ENCODE peak calls at places on chromosomes 12 and 14, in nine cellular contexts. One of them, this sample, is unnamed.

GRCh38 chr14:89507521-89507920 is 90.5 kb upstream of the FOXN3 start:
- DNase-seq in hepatocyte: no peak
- DNase-seq in A673: no peak
- DNase-seq in heart left ventricle: no peak
- DNase-seq in IMR-90: peak; percentile 91
- DNase-seq in esophagus muscularis mucosa: no peak
- DNase-seq in A549: no peak
- DNase-seq in sigmoid colon: no peak
- DNase-seq in suprapubic skin: no peak
- DNase-seq in this sample: peak; percentile 83

GRCh38 chr14:39416072-39416471 is 16.2 kb downstream of the FBXO33 start:
- DNase-seq in hepatocyte: no peak
- DNase-seq in A673: no peak
- DNase-seq in heart left ventricle: no peak
- DNase-seq in IMR-90: no peak
- DNase-seq in esophagus muscularis mucosa: no peak
- DNase-seq in A549: no peak
- DNase-seq in sigmoid colon: no peak
- DNase-seq in suprapubic skin: no peak
- DNase-seq in this sample: no peak

GRCh38 chr12:82040987-82041743 is 282.0 kb upstream of the PPFIA2 start:
- DNase-seq in hepatocyte: no peak
- DNase-seq in A673: no peak
- DNase-seq in heart left ventricle: no peak
- DNase-seq in IMR-90: no peak
- DNase-seq in esophagus muscularis mucosa: no peak
- DNase-seq in A549: no peak
- DNase-seq in sigmoid colon: no peak
- DNase-seq in suprapubic skin: no peak
- DNase-seq in this sample: no peak

GRCh38 chr14:53124778-53125177 is 28.3 kb downstream of the DDHD1 start:
- DNase-seq in hepatocyte: no peak
- DNase-seq in A673: no peak
- DNase-seq in heart left ventricle: no peak
- DNase-seq in IMR-90: no peak
- DNase-seq in esophagus muscularis mucosa: no peak
- DNase-seq in A549: no peak
- DNase-seq in sigmoid colon: no peak
- DNase-seq in suprapubic skin: no peak
- DNase-seq in this sample: no peak

GRCh38 chr12:116404913-116405611 is 127.6 kb upstream of the MED13L start:
- DNase-seq in hepatocyte: no peak
- DNase-seq in A673: no peak
- DNase-seq in heart left ventricle: no peak
- DNase-seq in IMR-90: no peak
- DNase-seq in esophagus muscularis mucosa: no peak
- DNase-seq in A549: no peak
- DNase-seq in sigmoid colon: no peak
- DNase-seq in suprapubic skin: no peak
- DNase-seq in this sample: no peak

GRCh38 chr12:3320881-3321509 is 170.0 kb upstream of the PRMT8 start:
- DNase-seq in hepatocyte: no peak
- DNase-seq in A673: no peak
- DNase-seq in heart left ventricle: no peak
- DNase-seq in IMR-90: no peak
- DNase-seq in esophagus muscularis mucosa: no peak
- DNase-seq in A549: no peak
- DNase-seq in sigmoid colon: no peak
- DNase-seq in suprapubic skin: no peak
- DNase-seq in this sample: no peak

GRCh38 chr12:45192707-45193106 is 23.2 kb upstream of the ANO6 start:
- DNase-seq in hepatocyte: no peak
- DNase-seq in A673: no peak
- DNase-seq in heart left ventricle: no peak
- DNase-seq in IMR-90: no peak
- DNase-seq in esophagus muscularis mucosa: no peak
- DNase-seq in A549: no peak
- DNase-seq in sigmoid colon: no peak
- DNase-seq in suprapubic skin: no peak
- DNase-seq in this sample: no peak

GRCh38 chr12:48796976-48797375 is 8.1 kb upstream of the ADCY6 start:
- DNase-seq in hepatocyte: no peak
- DNase-seq in A673: no peak
- DNase-seq in heart left ventricle: no peak
- DNase-seq in IMR-90: no peak
- DNase-seq in esophagus muscularis mucosa: no peak
- DNase-seq in A549: no peak
- DNase-seq in sigmoid colon: no peak
- DNase-seq in suprapubic skin: no peak
- DNase-seq in this sample: no peak

GRCh38 chr14:51704465-51705050 is 52.8 kb downstream of the FRMD6 start:
- DNase-seq in hepatocyte: no peak
- DNase-seq in A673: no peak
- DNase-seq in heart left ventricle: no peak
- DNase-seq in IMR-90: no peak
- DNase-seq in esophagus muscularis mucosa: no peak
- DNase-seq in A549: no peak
- DNase-seq in sigmoid colon: no peak
- DNase-seq in suprapubic skin: no peak
- DNase-seq in this sample: no peak

GRCh38 chr12:4285070-4285469 is 11.5 kb downstream of the CCND2 start:
- DNase-seq in hepatocyte: no peak
- DNase-seq in A673: no peak
- DNase-seq in heart left ventricle: no peak
- DNase-seq in IMR-90: no peak
- DNase-seq in esophagus muscularis mucosa: no peak
- DNase-seq in A549: no peak
- DNase-seq in sigmoid colon: no peak
- DNase-seq in suprapubic skin: no peak
- DNase-seq in this sample: no peak

GRCh38 chr12:54125950-54126695 is 62.7 kb downstream of the SMUG1 start:
- DNase-seq in hepatocyte: no peak
- DNase-seq in A673: no peak
- DNase-seq in heart left ventricle: no peak
- DNase-seq in IMR-90: no peak
- DNase-seq in esophagus muscularis mucosa: no peak
- DNase-seq in A549: no peak
- DNase-seq in sigmoid colon: peak; percentile 80
- DNase-seq in suprapubic skin: peak; percentile 84
- DNase-seq in this sample: no peak

GRCh38 chr12:95637471-95638155 is 86.3 kb upstream of the USP44 start:
- DNase-seq in hepatocyte: no peak
- DNase-seq in A673: no peak
- DNase-seq in heart left ventricle: no peak
- DNase-seq in IMR-90: peak; percentile 100
- DNase-seq in esophagus muscularis mucosa: no peak
- DNase-seq in A549: no peak
- DNase-seq in sigmoid colon: no peak
- DNase-seq in suprapubic skin: no peak
- DNase-seq in this sample: no peak

GRCh38 chr12:49974231-49974675 is 1.5 kb downstream of the AQP6 start:
- DNase-seq in hepatocyte: peak; percentile 80
- DNase-seq in A673: no peak
- DNase-seq in heart left ventricle: peak; percentile 70
- DNase-seq in IMR-90: peak; percentile 64
- DNase-seq in esophagus muscularis mucosa: no peak
- DNase-seq in A549: no peak
- DNase-seq in sigmoid colon: peak; percentile 93
- DNase-seq in suprapubic skin: no peak
- DNase-seq in this sample: no peak

DNA sequence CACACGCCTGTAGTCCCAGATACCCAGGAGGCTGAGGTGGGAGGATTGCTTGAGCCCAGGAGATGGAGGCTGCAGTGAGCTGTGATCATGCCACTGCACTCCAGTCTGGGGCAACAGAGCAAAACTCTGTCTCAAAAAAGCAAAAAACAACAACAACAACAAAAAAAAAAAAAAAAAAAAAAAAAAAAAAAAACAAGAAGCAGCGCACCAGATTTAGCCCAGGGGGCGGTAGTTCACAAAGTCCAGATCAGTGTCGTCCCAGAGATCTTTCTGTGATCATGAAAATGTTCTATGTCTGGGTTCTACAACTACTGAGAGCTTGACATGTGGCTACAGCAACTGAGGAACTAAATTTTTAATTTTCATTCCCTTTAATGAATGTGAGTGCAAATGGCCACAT is 27.4 kb downstream of the OAS2 start:
- DNase-seq in hepatocyte: no peak
- DNase-seq in A673: peak; percentile 28
- DNase-seq in heart left ventricle: no peak
- DNase-seq in IMR-90: no peak
- DNase-seq in esophagus muscularis mucosa: no peak
- DNase-seq in A549: peak; percentile 33
- DNase-seq in sigmoid colon: no peak
- DNase-seq in suprapubic skin: no peak
- DNase-seq in this sample: no peak
- TF ChIP-seq CTCF in hepatocyte: peak; percentile 23
- TF ChIP-seq CTCF in A673: peak; percentile 63
- TF ChIP-seq CTCF in heart left ventricle: no peak
- TF ChIP-seq CTCF in IMR-90: peak; percentile 11
- TF ChIP-seq CTCF in esophagus muscularis mucosa: no peak
- TF ChIP-seq CTCF in A549: peak; percentile 21
- TF ChIP-seq CTCF in sigmoid colon: no peak
- TF ChIP-seq CTCF in suprapubic skin: no peak
- TF ChIP-seq CTCF in this sample: peak; percentile 21

DNA sequence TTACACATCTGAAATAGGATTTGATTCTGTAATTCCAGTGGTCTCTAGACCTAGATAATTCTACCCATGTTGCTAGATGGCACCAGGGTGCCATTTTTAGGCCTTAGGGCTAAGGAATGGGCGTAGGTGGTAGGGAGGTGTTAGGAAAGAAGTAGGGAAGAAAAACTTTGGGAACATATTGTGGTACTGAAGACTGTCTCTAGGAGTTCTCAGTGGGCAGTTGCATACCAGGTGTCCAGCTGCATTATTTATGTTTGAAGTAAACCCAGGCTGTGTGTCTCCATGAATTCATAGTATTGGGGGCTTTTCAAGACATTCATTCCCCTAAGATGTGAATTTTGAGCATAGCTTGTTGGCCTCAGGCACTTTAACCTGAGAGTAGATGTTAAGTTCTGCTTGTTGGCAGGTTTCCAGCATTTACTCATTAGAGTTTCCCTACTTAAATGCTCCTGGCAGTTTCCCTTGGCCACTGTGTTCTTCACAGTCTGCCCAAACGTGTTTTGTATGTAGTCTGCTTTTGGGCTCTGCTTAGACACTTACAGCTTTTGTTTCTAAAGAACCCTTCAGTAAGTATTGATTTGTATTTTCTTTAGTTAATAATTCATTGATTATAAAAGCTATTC is 31.5 kb upstream of the CCT2 start:
- DNase-seq in hepatocyte: peak; percentile 57
- DNase-seq in A673: peak; percentile 55
- DNase-seq in heart left ventricle: no peak
- DNase-seq in IMR-90: peak; percentile 72
- DNase-seq in esophagus muscularis mucosa: no peak
- DNase-seq in A549: no peak
- DNase-seq in sigmoid colon: no peak
- DNase-seq in suprapubic skin: no peak
- DNase-seq in this sample: peak; percentile 58
- H3K27ac ChIP-seq in hepatocyte: peak overlapping the region; percentile 21
- H3K27ac ChIP-seq in A673: no peak overlapping the region
- H3K27ac ChIP-seq in heart left ventricle: no peak overlapping the region
- H3K27ac ChIP-seq in IMR-90: no peak overlapping the region
- H3K27ac ChIP-seq in esophagus muscularis mucosa: peak overlapping the region; percentile 13
- H3K27ac ChIP-seq in A549: no peak overlapping the region
- H3K27ac ChIP-seq in sigmoid colon: peak overlapping the region; percentile 54
- H3K27ac ChIP-seq in suprapubic skin: no peak overlapping the region
- H3K27ac ChIP-seq in this sample: no peak overlapping the region

DNA sequence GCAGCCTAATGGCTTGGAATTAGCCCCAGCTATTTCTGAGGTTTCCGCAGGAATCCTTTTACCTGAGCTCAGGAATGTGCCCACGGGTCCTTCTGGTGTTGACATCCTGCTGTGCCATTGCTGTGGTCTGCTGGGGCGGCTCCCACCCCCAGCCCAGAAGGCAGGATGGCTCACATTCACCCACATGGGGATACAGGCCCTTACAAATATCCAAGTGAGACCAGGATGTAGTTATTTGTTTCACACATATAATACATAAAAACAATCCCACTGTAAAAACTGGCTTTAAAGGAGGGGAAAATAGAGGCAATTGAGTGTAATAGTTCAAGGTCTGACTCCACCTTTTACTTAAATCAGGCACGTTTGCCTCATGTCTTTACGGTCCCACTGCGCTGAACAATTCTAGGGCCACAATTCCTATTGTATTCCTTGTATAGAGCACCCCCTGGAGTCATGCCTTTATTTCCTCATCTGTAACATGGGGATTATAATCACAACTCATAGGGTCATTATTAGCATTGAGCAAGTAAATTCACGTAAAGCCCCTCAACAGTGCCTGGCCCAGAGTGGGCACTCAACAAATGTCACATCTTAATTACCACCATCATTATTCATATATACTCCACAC is 57.2 kb upstream of the FICD start:
- DNase-seq in hepatocyte: no peak
- DNase-seq in A673: no peak
- DNase-seq in heart left ventricle: no peak
- DNase-seq in IMR-90: no peak
- DNase-seq in esophagus muscularis mucosa: no peak
- DNase-seq in A549: no peak
- DNase-seq in sigmoid colon: no peak
- DNase-seq in suprapubic skin: no peak
- DNase-seq in this sample: no peak
- TF ChIP-seq CTCF in hepatocyte: no peak
- TF ChIP-seq CTCF in A673: peak; percentile 42
- TF ChIP-seq CTCF in heart left ventricle: no peak
- TF ChIP-seq CTCF in IMR-90: no peak
- TF ChIP-seq CTCF in esophagus muscularis mucosa: no peak
- TF ChIP-seq CTCF in A549: no peak
- TF ChIP-seq CTCF in sigmoid colon: no peak
- TF ChIP-seq CTCF in suprapubic skin: no peak
- TF ChIP-seq CTCF in this sample: no peak

GRCh38 chr14:93780811-93781210 is 7.5 kb downstream of the PRIMA1 start:
- DNase-seq in hepatocyte: no peak
- DNase-seq in A673: no peak
- DNase-seq in heart left ventricle: no peak
- DNase-seq in IMR-90: no peak
- DNase-seq in esophagus muscularis mucosa: no peak
- DNase-seq in A549: no peak
- DNase-seq in sigmoid colon: no peak
- DNase-seq in suprapubic skin: no peak
- DNase-seq in this sample: no peak

GRCh38 chr14:93775158-93775557 is 13.1 kb downstream of the PRIMA1 start:
- DNase-seq in hepatocyte: no peak
- DNase-seq in A673: no peak
- DNase-seq in heart left ventricle: no peak
- DNase-seq in IMR-90: no peak
- DNase-seq in esophagus muscularis mucosa: no peak
- DNase-seq in A549: no peak
- DNase-seq in sigmoid colon: no peak
- DNase-seq in suprapubic skin: no peak
- DNase-seq in this sample: no peak

GRCh38 chr14:93775744-93776143 is 12.5 kb downstream of the PRIMA1 start:
- DNase-seq in hepatocyte: no peak
- DNase-seq in A673: no peak
- DNase-seq in heart left ventricle: no peak
- DNase-seq in IMR-90: no peak
- DNase-seq in esophagus muscularis mucosa: no peak
- DNase-seq in A549: no peak
- DNase-seq in sigmoid colon: no peak
- DNase-seq in suprapubic skin: no peak
- DNase-seq in this sample: no peak

GRCh38 chr14:93778856-93779629 is 9.2 kb downstream of the PRIMA1 start:
- DNase-seq in hepatocyte: no peak
- DNase-seq in A673: no peak
- DNase-seq in heart left ventricle: no peak
- DNase-seq in IMR-90: no peak
- DNase-seq in esophagus muscularis mucosa: no peak
- DNase-seq in A549: no peak
- DNase-seq in sigmoid colon: no peak
- DNase-seq in suprapubic skin: no peak
- DNase-seq in this sample: no peak

GRCh38 chr14:93778453-93778852 is 9.8 kb downstream of the PRIMA1 start:
- DNase-seq in hepatocyte: no peak
- DNase-seq in A673: no peak
- DNase-seq in heart left ventricle: no peak
- DNase-seq in IMR-90: no peak
- DNase-seq in esophagus muscularis mucosa: no peak
- DNase-seq in A549: no peak
- DNase-seq in sigmoid colon: no peak
- DNase-seq in suprapubic skin: no peak
- DNase-seq in this sample: no peak
- H3K27ac ChIP-seq in hepatocyte: no peak overlapping the region
- H3K27ac ChIP-seq in A673: no peak overlapping the region
- H3K27ac ChIP-seq in heart left ventricle: no peak overlapping the region
- H3K27ac ChIP-seq in IMR-90: no peak overlapping the region
- H3K27ac ChIP-seq in esophagus muscularis mucosa: no peak overlapping the region
- H3K27ac ChIP-seq in A549: no peak overlapping the region
- H3K27ac ChIP-seq in sigmoid colon: peak overlapping the region; percentile 61
- H3K27ac ChIP-seq in suprapubic skin: no peak overlapping the region
- H3K27ac ChIP-seq in this sample: no peak overlapping the region

This sample was measured in RWPE1.